ENCODE peak calls at places on chromosomes 2 and 18, in seven cellular contexts. A is breast epithelium, J is spleen, Q is transverse colon, B is stomach, N is H1, V is K562. I is an unnamed sample.
A peak's percentile ranks its signal among the peaks of the same experiment; 100 is the strongest.

GRCh38 chr2:240250985-240251847 is 110.8 kb upstream of the OTOS start:
- DNase-seq in A (peak; percentile 84), J (peak; percentile 84), N (no peak), V (peak; percentile 89), Q (peak; percentile 73), B (peak; percentile 83), I (peak; percentile 84)

GRCh38 chr2:217222511-217222910 is 362.6 kb upstream of the TNP1 start:
- DNase-seq in B (no peak), N (no peak), A (no peak), J (no peak), V (no peak), Q (no peak), I (no peak)

GRCh38 chr18:42045346-42045745 is 90.3 kb downstream of the PIK3C3 start:
- DNase-seq in J (no peak), B (no peak), N (no peak), V (no peak), Q (no peak), A (no peak), I (no peak)

GRCh38 chr2:31270136-31270535 is 36.2 kb downstream of the EHD3 start:
- DNase-seq in V (no peak), A (no peak), B (no peak), J (no peak), N (no peak), Q (no peak), I (no peak)

GRCh38 chr2:174395284-174395968 is at the start of gene SCRN3:
- DNase-seq in J (peak; percentile 94), V (peak; percentile 89), Q (peak; percentile 87), N (peak; percentile 82), A (peak; percentile 57), B (peak; percentile 80), I (peak; percentile 78)

GRCh38 chr2:51441786-51442185 is 409.9 kb upstream of the NRXN1 start:
- DNase-seq in B (no peak), A (no peak), J (no peak), V (no peak), N (no peak), Q (no peak), I (no peak)

GRCh38 chr2:207670887-207671286 is 40.6 kb upstream of the CCNYL1 start:
- DNase-seq in Q (no peak), J (no peak), V (peak; percentile 47), N (no peak), B (no peak), A (no peak), I (no peak)

GRCh38 chr2:136056077-136056688 is 61.8 kb downstream of the CXCR4 start:
- DNase-seq in B (no peak), Q (no peak), N (no peak), J (no peak), V (no peak), A (no peak), I (no peak)

GRCh38 chr18:59799383-59800015 is 100.3 kb upstream of the PMAIP1 start:
- DNase-seq in A (no peak), Q (no peak), J (no peak), N (no peak), B (no peak), V (no peak), I (no peak)

GRCh38 chr18:46345181-46345465 is 240.9 kb downstream of the HAUS1 start:
- DNase-seq in Q (no peak), A (no peak), B (no peak), N (no peak), V (no peak), J (no peak), I (no peak)

GRCh38 chr18:74249181-74249968 is 42.4 kb downstream of the CYB5A start:
- DNase-seq in N (no peak), J (no peak), Q (no peak), B (no peak), A (no peak), V (no peak), I (no peak)

GRCh38 chr2:126891681-126892500 is 6.8 kb upstream of the TEX51 start:
- DNase-seq in V (no peak), N (no peak), J (peak; percentile 47), B (no peak), Q (no peak), A (no peak), I (no peak)

GRCh38 chr2:126889071-126889470 is 9.6 kb upstream of the TEX51 start:
- DNase-seq in J (peak; percentile 63), N (no peak), Q (no peak), V (no peak), B (no peak), A (no peak), I (peak; percentile 57)

GRCh38 chr2:126889501-126890135 is 9.1 kb upstream of the TEX51 start:
- DNase-seq in A (no peak), N (no peak), Q (no peak), B (no peak), V (no peak), J (peak; percentile 57), I (no peak)

GRCh38 chr2:126890962-126891450 is 7.7 kb upstream of the TEX51 start:
- DNase-seq in B (peak; percentile 16), Q (no peak), V (no peak), A (no peak), J (no peak), N (no peak), I (peak; percentile 49)

DNA sequence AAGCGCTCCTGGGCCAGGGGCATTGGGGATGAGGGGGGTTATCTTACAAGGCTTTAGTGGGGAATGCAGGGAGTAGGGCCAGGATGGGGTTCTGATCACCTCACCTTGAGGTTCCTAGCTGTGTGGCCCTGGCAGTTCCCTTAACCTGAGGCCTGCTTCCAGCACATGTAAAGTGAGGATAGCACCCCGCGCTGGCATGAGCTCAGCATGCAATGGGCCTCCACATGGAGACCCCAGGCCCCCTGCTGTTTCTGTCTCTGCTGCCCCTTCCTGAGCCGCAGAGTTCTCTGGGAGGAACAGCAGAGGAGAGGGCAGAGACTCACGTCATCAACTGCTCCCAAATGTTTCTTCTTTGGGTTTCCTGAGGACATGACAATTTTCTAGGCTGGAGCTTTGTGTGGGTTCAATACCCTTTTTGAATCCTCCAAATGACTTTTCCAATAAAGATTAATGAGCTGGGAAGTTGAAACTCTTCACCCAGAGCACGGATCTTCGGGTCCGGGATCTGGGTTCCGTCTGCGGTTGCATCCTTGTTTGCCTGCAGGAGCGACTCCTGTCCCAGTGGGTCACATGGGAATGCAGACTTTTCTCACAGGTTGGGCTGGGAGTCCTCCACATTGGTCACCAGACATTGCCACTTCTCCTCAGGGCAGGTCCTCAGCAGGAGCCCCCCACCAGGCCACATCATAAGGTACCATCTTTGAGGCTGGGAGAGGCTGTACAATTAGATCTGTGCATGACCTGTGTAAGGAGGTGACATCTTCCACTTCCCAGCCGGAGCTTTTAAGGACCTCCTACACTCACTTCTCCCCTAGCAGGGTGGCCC is 8.3 kb upstream of the TEX51 start:
- DNase-seq in J (peak; percentile 38), A (no peak), V (no peak), Q (no peak), N (no peak), B (no peak), I (peak; percentile 38)
- TF ChIP-seq POLR2A in J (no peak), A (no peak), V (no peak), Q (no peak), N (no peak), B (no peak), I (no peak)

GRCh38 chr2:152098798-152099654 is at the start of gene CACNB4:
- DNase-seq in Q (no peak), A (no peak), J (peak; percentile 81), B (peak; percentile 29), N (peak; percentile 27), V (no peak), I (no peak)
- TF ChIP-seq POLR2AphosphoS5 in Q (no peak), A (no peak), J (peak; percentile 8), B (no peak), N (no peak), V (no peak), I (no peak)

GRCh38 chr18:53268455-53268854 is 928.5 kb downstream of the DCC start:
- DNase-seq in J (no peak), V (no peak), Q (no peak), A (no peak), N (no peak), B (no peak), I (no peak)
- H3K9me3 ChIP-seq in J (no peaks in the 10 kb centered on the region), V (peaks cover 2% of the 10 kb centered on the region), Q (no peaks in the 10 kb centered on the region), A (no peaks in the 10 kb centered on the region), N (no peaks in the 10 kb centered on the region), B (no peaks in the 10 kb centered on the region), I (no peaks in the 10 kb centered on the region)

GRCh38 chr2:160492401-160493226 is 993 bp downstream of the RBMS1 start:
- DNase-seq in Q (peak; percentile 56), J (peak; percentile 86), A (peak; percentile 53), N (no peak), V (peak; percentile 23), B (peak; percentile 58), I (peak; percentile 84)

GRCh38 chr2:160490760-160491367 is 2.7 kb downstream of the RBMS1 start:
- DNase-seq in V (no peak), Q (no peak), B (no peak), N (no peak), A (no peak), J (no peak), I (no peak)

GRCh38 chr2:160491922-160492371 is 1.7 kb downstream of the RBMS1 start:
- DNase-seq in J (no peak), B (no peak), V (no peak), A (no peak), N (no peak), Q (no peak), I (no peak)

GRCh38 chr2:160494243-160494642 is 636 bp upstream of the RBMS1 start:
- DNase-seq in A (no peak), J (no peak), N (no peak), B (no peak), Q (no peak), V (no peak), I (no peak)

GRCh38 chr2:160493227-160494028 is at the start of gene RBMS1:
- DNase-seq in B (peak; percentile 54), Q (peak; percentile 53), N (no peak), V (no peak), J (peak; percentile 89), A (peak; percentile 41), I (peak; percentile 85)
- TF ChIP-seq POLR2A in B (no peak), Q (peak; percentile 3), N (no peak), V (no peak), J (no peak), A (no peak), I (no peak)

GRCh38 chr2:230748087-230748486 is 35.4 kb downstream of the CAB39 start:
- DNase-seq in N (no peak), J (no peak), Q (no peak), V (peak; percentile 17), A (no peak), B (no peak), I (no peak)

GRCh38 chr2:230749111-230749510 is 36.5 kb downstream of the CAB39 start:
- DNase-seq in N (no peak), J (no peak), V (no peak), B (no peak), Q (no peak), A (no peak), I (no peak)

GRCh38 chr2:230751062-230751461 is 38.4 kb downstream of the CAB39 start:
- DNase-seq in Q (no peak), V (no peak), N (no peak), A (no peak), B (no peak), J (no peak), I (no peak)

GRCh38 chr2:230746213-230746612 is 33.6 kb downstream of the CAB39 start:
- DNase-seq in A (no peak), Q (no peak), J (no peak), B (no peak), N (no peak), V (no peak), I (no peak)
- TF ChIP-seq POLR2AphosphoS5 in A (no peak), Q (no peak), J (no peak), B (peak; percentile 24), N (no peak), V (no peak), I (no peak)